ENCODE peak calls at places on chromosomes 12 and 14, in four cellular contexts. H is HFFc6, Y is GM12865, J is nephron progenitor cell. L is an unnamed sample.
A peak's percentile ranks its signal among the peaks of the same experiment; 100 is the strongest.

GRCh38 chr14:20797159-20797558 is 5.5 kb downstream of the RNASE1 start:
- DNase-seq in H (no peak), Y (no peak), J (no peak), L (no peak)

GRCh38 chr12:107684990-107685359 is 624 bp upstream of the PWP1 start:
- DNase-seq in Y (peak; percentile 51), H (no peak), J (no peak), L (no peak)

GRCh38 chr14:35456261-35456660 is 51.7 kb upstream of the NFKBIA start:
- DNase-seq in Y (no peak), H (no peak), J (no peak), L (no peak)

GRCh38 chr14:77026166-77026929 is 2.2 kb downstream of the IRF2BPL start:
- DNase-seq in H (no peak), J (no peak), Y (no peak), L (peak; percentile 49)

GRCh38 chr14:33393155-33393894 is 454.6 kb downstream of the NPAS3 start:
- DNase-seq in Y (no peak), J (peak; percentile 52), H (no peak), L (no peak)

GRCh38 chr12:97862072-97862471 is 399.5 kb downstream of the RMST start:
- DNase-seq in Y (no peak), H (no peak), J (no peak), L (no peak)

GRCh38 chr12:115507951-115508722 is 769.4 kb downstream of the MED13L start:
- DNase-seq in J (no peak), H (no peak), Y (no peak), L (no peak)

GRCh38 chr12:121237415-121237814 is 27.5 kb downstream of the P2RX4 start:
- DNase-seq in J (no peak), H (no peak), Y (no peak), L (no peak)

GRCh38 chr12:2244013-2244861 is 191.4 kb downstream of the CACNA1C start:
- DNase-seq in H (peak; percentile 86), Y (no peak), J (peak; percentile 17), L (no peak)

GRCh38 chr14:104843442-104844305 is 21.4 kb upstream of the CEP170B start:
- DNase-seq in Y (no peak), H (no peak), J (peak; percentile 58), L (no peak)

GRCh38 chr14:60064491-60065072 is 27.1 kb upstream of the PCNX4 start:
- DNase-seq in H (peak; percentile 46), Y (peak; percentile 36), J (no peak), L (peak; percentile 31)

GRCh38 chr14:21039585-21040369 is 2.4 kb upstream of the RNASE7 start:
- DNase-seq in Y (peak; percentile 50), J (peak; percentile 30), H (peak; percentile 63), L (peak; percentile 58)

GRCh38 chr12:112261559-112261958 is 120.7 kb downstream of the HECTD4 start:
- DNase-seq in J (no peak), Y (no peak), H (no peak), L (no peak)

GRCh38 chr12:24349051-24349780 is 399.7 kb upstream of the SOX5 start:
- DNase-seq in H (no peak), J (no peak), Y (no peak), L (no peak)

GRCh38 chr14:101131451-101131916 is 228.0 kb upstream of the RTL1 start:
- DNase-seq in Y (no peak), H (no peak), J (no peak), L (no peak)

GRCh38 chr12:118850244-118850825 is 131.0 kb upstream of the SRRM4 start:
- DNase-seq in J (peak; percentile 63), H (no peak), Y (peak; percentile 48), L (peak; percentile 35)

GRCh38 chr12:29168000-29168399 is 18.9 kb downstream of the FAR2 start:
- DNase-seq in Y (no peak), H (no peak), J (no peak), L (no peak)

GRCh38 chr12:92593734-92594402 is 108.9 kb upstream of the PLEKHG7 start:
- DNase-seq in J (no peak), H (peak; percentile 92), Y (peak; percentile 92), L (peak; percentile 76)

GRCh38 chr12:87274594-87275245 is 754.5 kb downstream of the C12orf50 start:
- DNase-seq in Y (peak; percentile 18), H (no peak), J (peak; percentile 5), L (no peak)

GRCh38 chr12:22615963-22616501 is 8.9 kb upstream of the ETNK1 start:
- DNase-seq in H (no peak), J (no peak), Y (no peak), L (no peak)

GRCh38 chr14:90830931-90831701 is 14.9 kb upstream of the TTC7B start:
- DNase-seq in H (no peak), Y (no peak), J (no peak), L (no peak)

GRCh38 chr12:65894624-65895023 is 70.3 kb downstream of the HMGA2 start:
- DNase-seq in Y (no peak), H (no peak), J (no peak), L (no peak)

GRCh38 chr12:2640709-2641108 is 154.1 kb upstream of the FKBP4 start:
- DNase-seq in Y (no peak), J (no peak), H (peak; percentile 95), L (no peak)

GRCh38 chr12:83390186-83390585 is 703.5 kb downstream of the TMTC2 start:
- DNase-seq in H (no peak), J (no peak), Y (no peak), L (no peak)

GRCh38 chr12:48925218-48925871 is at the start of gene FKBP11:
- DNase-seq in Y (peak; percentile 85), J (peak; percentile 59), H (peak; percentile 35), L (peak; percentile 80)

GRCh38 chr12:15856097-15856982 is 25.8 kb upstream of the STRAP start:
- DNase-seq in J (peak; percentile 37), Y (peak; percentile 72), H (peak; percentile 62), L (peak; percentile 43)

GRCh38 chr12:96473394-96474093 is 15.8 kb upstream of the CFAP54 start:
- DNase-seq in Y (no peak), J (no peak), H (no peak), L (no peak)

GRCh38 chr14:57179273-57179672 is 89.4 kb downstream of the EXOC5 start:
- DNase-seq in J (no peak), H (no peak), Y (no peak), L (no peak)

GRCh38 chr12:21651821-21652220 is 5.8 kb downstream of the LDHB start:
- DNase-seq in Y (no peak), H (no peak), J (no peak), L (no peak)

GRCh38 chr12:118641249-118641648 is 264.9 kb downstream of the SUDS3 start:
- DNase-seq in J (no peak), Y (no peak), H (no peak), L (no peak)

GRCh38 chr12:77686760-77687159 is 143.9 kb upstream of the NAV3 start:
- DNase-seq in Y (no peak), H (no peak), J (no peak), L (no peak)

GRCh38 chr14:75886661-75887348 is 95.0 kb downstream of the TGFB3 start:
- DNase-seq in J (no peak), Y (no peak), H (peak; percentile 39), L (no peak)

GRCh38 chr14:75885829-75886228 is 96.0 kb downstream of the TGFB3 start:
- DNase-seq in J (no peak), H (peak; percentile 72), Y (no peak), L (no peak)

GRCh38 chr14:75881986-75882385 is 99.8 kb downstream of the TGFB3 start:
- DNase-seq in H (no peak), J (no peak), Y (no peak), L (no peak)

GRCh38 chr14:75880512-75880911 is 101.3 kb downstream of the TGFB3 start:
- DNase-seq in Y (peak; percentile 5), J (no peak), H (no peak), L (no peak)

DNA sequence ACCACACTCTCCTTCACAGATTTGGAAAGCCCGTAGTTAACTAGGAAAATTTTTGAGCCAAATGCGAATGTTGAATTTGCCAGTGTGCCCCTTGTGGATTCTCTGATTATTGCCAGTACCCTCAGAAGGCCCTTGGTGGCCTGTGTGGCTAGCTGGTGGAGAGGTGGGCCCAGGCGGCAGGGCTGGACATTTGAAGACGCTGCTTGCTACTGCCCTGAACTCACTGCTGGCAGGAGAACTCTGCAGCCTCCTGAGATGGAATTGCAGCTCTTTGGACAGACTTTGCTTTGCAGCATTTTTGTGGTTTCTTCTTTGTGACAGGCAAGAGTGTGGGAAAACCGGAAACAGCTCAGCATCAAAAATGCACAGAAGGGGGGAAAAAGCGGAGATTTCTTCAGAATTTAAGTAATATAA is 97.6 kb downstream of the TGFB3 start:
- DNase-seq in Y (no peak), J (no peak), H (peak; percentile 80), L (no peak)
- TF ChIP-seq CTCF in Y (peak; percentile 24), J (no peak), H (peak; percentile 70), L (no peak)

DNA sequence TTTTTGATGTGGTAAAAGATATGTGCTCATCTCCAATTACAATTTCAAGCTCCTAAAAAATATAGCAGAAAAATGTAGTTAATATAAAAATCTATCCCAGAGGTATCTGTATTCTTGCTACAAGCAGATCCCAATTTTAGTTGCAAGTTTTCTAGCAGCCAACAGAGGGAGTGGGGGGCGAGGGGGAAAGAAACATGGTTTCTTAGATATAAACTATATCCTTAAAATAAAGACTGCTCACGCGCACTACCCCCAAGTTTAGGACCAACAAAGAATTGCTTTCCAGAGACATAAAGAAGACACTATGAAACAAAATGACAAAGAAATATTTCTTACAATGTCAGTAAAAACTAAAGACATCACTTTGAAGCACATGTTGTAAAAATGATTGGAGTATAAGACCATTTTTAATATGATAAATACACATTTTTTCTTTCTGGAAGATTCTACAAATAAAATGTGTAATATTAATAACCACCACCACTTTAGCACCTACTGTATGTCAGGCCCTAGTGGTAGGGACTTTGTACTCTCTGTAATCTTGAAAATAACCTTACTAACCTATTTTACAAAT is 5.4 kb downstream of the MAGOHB start:
- DNase-seq in Y (no peak), H (peak; percentile 13), J (no peak), L (no peak)
- TF ChIP-seq CTCF in Y (no peak), H (peak; percentile 69), J (no peak), L (no peak)

DNA sequence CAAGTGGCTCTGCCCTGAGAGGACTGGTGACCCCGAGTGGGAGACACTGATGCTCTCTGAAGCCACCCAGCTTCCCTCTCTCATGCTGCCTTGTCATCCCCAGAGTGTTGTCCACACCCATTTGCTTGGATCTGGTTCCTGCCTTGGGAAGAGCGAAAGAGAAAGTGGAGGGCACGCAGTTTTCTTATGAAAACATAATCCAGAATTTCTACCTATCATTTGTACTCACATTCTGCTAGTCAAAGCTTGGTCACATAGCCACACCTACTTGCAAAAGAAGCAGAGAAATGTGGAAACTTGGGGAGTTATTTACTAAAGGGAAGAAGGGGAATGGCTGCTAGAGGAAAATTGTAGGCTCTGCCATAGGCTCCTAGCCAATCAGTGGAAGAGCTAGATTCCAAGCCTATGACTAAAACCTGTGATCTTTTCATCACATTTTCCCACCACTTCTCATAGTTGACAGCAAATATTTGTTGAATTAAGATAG is 326.3 kb downstream of the ZFP36L1 start:
- DNase-seq in Y (no peak), H (peak; percentile 86), J (no peak), L (no peak)
- TF ChIP-seq CTCF in Y (no peak), H (no peak), J (no peak), L (no peak)

GRCh38 chr12:128537668-128538067 is 270.7 kb downstream of the TMEM132C start:
- DNase-seq in Y (no peak), H (no peak), J (no peak), L (no peak)

GRCh38 chr12:128531153-128531552 is 264.2 kb downstream of the TMEM132C start:
- DNase-seq in Y (peak; percentile 33), J (no peak), H (no peak), L (no peak)

DNA sequence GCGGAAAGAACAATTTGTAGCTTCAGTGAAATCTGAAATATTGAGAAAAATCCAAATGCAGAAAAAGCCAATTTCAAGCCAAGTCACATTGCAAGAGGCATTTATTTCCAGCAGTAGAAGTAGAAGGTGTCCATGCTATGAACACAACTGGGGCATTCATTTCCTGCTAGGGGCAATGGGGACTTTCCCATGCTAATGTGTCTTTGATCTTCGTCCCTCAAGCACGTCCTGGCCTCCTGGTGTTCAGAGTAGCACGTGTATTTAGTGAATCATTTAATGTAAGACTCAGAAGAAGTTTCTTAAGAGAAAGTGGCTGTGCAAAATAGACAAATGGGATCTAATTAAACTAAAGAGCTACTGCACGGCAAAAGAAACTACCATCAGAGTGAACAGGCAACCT is 267.9 kb downstream of the TMEM132C start:
- DNase-seq in H (no peak), J (no peak), Y (peak; percentile 72), L (no peak)
- TF ChIP-seq CTCF in H (no peak), J (no peak), Y (no peak), L (no peak)

L was measured in GM20000.